ENCODE peak calls at places on chromosomes 6 and 20, in seven cellular contexts. A is tibial nerve, Z is A549, Y is sigmoid colon, U is stomach, W is suprapubic skin, E is ovary. X is an unnamed sample.

GRCh38 chr20:34983089-34983820 is 27.6 kb downstream of the MYH7B start:
- DNase-seq in A (no peak), Z (no peak), Y (no peak), U (no peak), W (no peak), E (no peak), X (no peak)

GRCh38 chr6:118377711-118378414 is 170.2 kb upstream of the PLN start:
- DNase-seq in A (no peak), Z (no peak), Y (no peak), U (no peak), W (no peak), E (no peak), X (no peak)

GRCh38 chr6:159754959-159755914 is 6.6 kb upstream of the ACAT2 start:
- DNase-seq in A (no peak), Z (no peak), Y (no peak), U (no peak), W (no peak), E (no peak), X (no peak)

GRCh38 chr6:130381459-130382380 is 15.9 kb downstream of the TMEM200A start:
- DNase-seq in A (no peak), Z (no peak), Y (no peak), U (no peak), W (no peak), E (no peak), X (no peak)

GRCh38 chr20:5342031-5342430 is 25.3 kb upstream of the PROKR2 start:
- DNase-seq in A (no peak), Z (no peak), Y (no peak), U (no peak), W (no peak), E (no peak), X (no peak)

GRCh38 chr20:4225778-4226177 is 210.4 kb upstream of the RNF24 start:
- DNase-seq in A (no peak), Z (no peak), Y (no peak), U (no peak), W (no peak), E (no peak), X (no peak)

GRCh38 chr20:35329435-35330139 is 37.4 kb upstream of the FAM83C start:
- DNase-seq in A (no peak), Z (peak), Y (no peak), U (peak), W (no peak), E (no peak), X (peak)

GRCh38 chr6:163289445-163289844 is 125.1 kb upstream of the QKI start:
- DNase-seq in A (no peak), Z (no peak), Y (no peak), U (no peak), W (no peak), E (no peak), X (no peak)

GRCh38 chr6:44000164-44000842 is 126.9 kb downstream of the MRPL14 start:
- DNase-seq in A (no peak), Z (no peak), Y (no peak), U (no peak), W (peak), E (no peak), X (peak)

GRCh38 chr6:45299096-45299581 is 29.0 kb upstream of the RUNX2 start:
- DNase-seq in A (no peak), Z (no peak), Y (no peak), U (no peak), W (no peak), E (no peak), X (no peak)

GRCh38 chr6:1039746-1040145 is 272.2 kb upstream of the FOXQ1 start:
- DNase-seq in A (no peak), Z (no peak), Y (no peak), U (no peak), W (no peak), E (no peak), X (no peak)

GRCh38 chr6:117206951-117207687 is 58.2 kb upstream of the VGLL2 start:
- DNase-seq in A (no peak), Z (no peak), Y (no peak), U (no peak), W (no peak), E (no peak), X (no peak)

GRCh38 chr6:45983041-45983440 is 32.6 kb downstream of the CLIC5 start:
- DNase-seq in A (no peak), Z (no peak), Y (no peak), U (no peak), W (no peak), E (no peak), X (peak)

GRCh38 chr20:39607124-39607523 is 645.0 kb downstream of the DHX35 start:
- DNase-seq in A (no peak), Z (no peak), Y (no peak), U (no peak), W (no peak), E (no peak), X (no peak)

GRCh38 chr20:35013421-35014411 is 58.0 kb downstream of the MYH7B start:
- DNase-seq in A (no peak), Z (no peak), Y (no peak), U (peak), W (no peak), E (no peak), X (no peak)

GRCh38 chr20:53322651-53323050 is 271.0 kb downstream of the ZNF217 start:
- DNase-seq in A (no peak), Z (no peak), Y (no peak), U (no peak), W (no peak), E (no peak), X (no peak)

GRCh38 chr20:50224553-50225255 is 34.1 kb downstream of the CEBPB start:
- DNase-seq in A (peak), Z (no peak), Y (peak), U (peak), W (peak), E (peak), X (peak)

GRCh38 chr20:53581444-53582311 is 12.0 kb downstream of the ZNF217 start:
- DNase-seq in A (no peak), Z (no peak), Y (no peak), U (peak), W (peak), E (no peak), X (peak)

GRCh38 chr6:90414352-90414751 is 117.7 kb upstream of the BACH2 start:
- DNase-seq in A (no peak), Z (no peak), Y (no peak), U (no peak), W (no peak), E (no peak), X (no peak)

GRCh38 chr20:62136283-62137091 is 6.7 kb downstream of the PSMA7 start:
- DNase-seq in A (peak), Z (peak), Y (no peak), U (peak), W (no peak), E (peak), X (peak)

GRCh38 chr20:44287272-44288097 is 23.5 kb downstream of the FITM2 start:
- DNase-seq in A (no peak), Z (no peak), Y (no peak), U (no peak), W (no peak), E (no peak), X (peak)

GRCh38 chr6:152391179-152391880 is 245.8 kb downstream of the SYNE1 start:
- DNase-seq in A (no peak), Z (no peak), Y (no peak), U (no peak), W (no peak), E (no peak), X (no peak)

DNA sequence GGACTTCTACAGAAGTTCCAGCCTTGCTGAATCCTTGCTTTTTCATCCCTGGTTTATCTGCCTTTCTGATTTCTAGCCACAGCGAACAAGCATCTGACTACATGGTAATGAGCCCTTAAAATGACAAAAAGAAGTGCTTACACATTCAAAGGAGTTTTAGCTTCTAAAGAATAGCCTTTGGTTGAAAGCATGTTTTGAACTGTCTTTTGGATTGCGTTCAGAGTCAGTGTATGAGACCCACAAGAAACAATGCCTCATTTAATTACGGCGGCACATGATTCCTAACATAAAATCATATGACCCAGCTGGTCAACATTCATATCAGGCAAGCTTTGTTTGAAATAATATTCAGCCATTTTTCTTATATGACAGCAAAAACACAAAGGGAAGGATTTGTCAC is 784.2 kb downstream of the KIF16B start:
- DNase-seq in A (no peak), Z (no peak), Y (no peak), U (no peak), W (no peak), E (no peak), X (no peak)
- H3K4me3 ChIP-seq in A (no peak), Z (no peak), Y (no peak), U (no peak), W (no peak), E (no peak), X (no peak)

DNA sequence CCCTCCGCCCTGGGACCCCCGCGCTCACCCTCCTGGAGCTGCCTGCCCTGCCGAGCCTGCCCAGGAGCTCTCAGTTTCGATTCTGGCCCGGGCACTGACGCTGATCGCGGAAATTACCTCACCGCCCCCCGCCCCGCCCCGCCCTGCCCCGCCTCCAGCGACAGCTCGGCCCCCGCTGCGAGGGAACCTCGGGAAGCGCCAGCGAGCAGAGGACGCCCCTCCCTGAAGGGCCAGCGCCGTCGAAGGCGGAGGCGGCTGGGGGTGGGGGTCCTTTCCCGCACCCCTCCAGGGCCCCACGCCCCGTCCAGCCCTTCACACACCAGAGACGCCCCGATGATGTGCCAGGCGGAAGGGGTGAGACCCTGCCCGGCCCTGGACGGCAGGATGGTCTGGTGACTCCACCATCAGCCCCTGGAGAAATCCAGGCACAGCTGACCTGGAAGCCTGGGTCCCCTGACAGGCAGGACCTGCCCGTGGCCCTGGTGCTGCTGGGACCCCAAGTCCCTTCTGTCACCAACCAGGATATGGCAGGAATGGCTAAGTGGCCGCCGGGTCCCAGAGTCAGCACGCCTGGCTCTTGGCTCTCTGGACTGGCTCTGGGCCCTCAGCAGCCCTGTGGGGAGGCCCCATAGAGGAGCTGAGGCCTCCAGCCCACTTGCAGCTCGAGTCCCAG is at the start of gene HELZ2:
- DNase-seq in A (peak), Z (peak), Y (peak), U (peak), W (peak), E (peak), X (peak)
- H3K27ac ChIP-seq in A (peak), Z (peak), Y (peak), U (peak), W (peak), E (peak), X (peak)

DNA sequence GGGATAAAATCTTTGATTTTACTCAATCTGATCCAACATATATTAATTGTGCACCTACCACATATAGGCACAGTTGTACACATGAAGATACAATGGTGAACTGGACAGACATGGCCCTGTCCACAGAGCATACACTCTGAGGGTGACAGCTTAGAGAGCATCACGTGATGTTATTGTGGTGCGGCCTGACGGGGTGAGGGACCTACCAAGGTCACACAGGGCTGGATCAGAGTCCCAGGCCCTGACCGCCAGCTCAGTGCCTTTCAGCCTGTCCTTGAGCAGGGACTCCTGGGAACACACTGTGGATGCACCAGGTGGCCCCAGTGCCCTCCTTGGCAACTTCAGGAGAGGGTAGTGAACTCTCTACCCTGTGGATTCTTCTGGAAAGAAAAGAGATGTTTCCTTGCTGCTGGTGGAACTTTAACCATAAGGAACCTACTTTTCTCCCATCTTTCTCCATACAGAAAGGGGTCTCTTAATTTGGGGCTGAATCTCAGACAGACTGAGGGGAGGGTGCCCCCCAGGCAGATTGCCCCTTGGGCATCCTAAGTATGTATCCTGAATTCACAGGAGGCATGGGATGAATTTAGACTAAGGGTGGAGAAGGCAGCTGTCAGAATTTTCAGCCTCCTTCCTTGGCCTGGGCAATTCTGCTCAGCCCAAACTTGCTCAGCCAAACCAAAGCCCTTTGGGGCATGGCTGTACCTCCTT is 26.5 kb downstream of the PCK1 start:
- DNase-seq in A (no peak), Z (no peak), Y (no peak), U (no peak), W (no peak), E (no peak), X (no peak)
- TF ChIP-seq EP300 in A (no peak), Z (no peak), Y (no peak), U (no peak), W (no peak), E (no peak), X (no peak)

GRCh38 chr20:64009811-64010387 is 26.1 kb upstream of the C20orf204 start:
- DNase-seq in A (no peak), Z (no peak), Y (no peak), U (no peak), W (no peak), E (no peak), X (no peak)
- H3K4me3 ChIP-seq in A (no peak), Z (no peak), Y (no peak), U (no peak), W (no peak), E (no peak), X (no peak)

GRCh38 chr6:40268166-40268958 is 318.8 kb downstream of the LRFN2 start:
- DNase-seq in A (no peak), Z (no peak), Y (no peak), U (no peak), W (no peak), E (no peak), X (no peak)

GRCh38 chr6:40262363-40262762 is 324.8 kb downstream of the LRFN2 start:
- DNase-seq in A (no peak), Z (no peak), Y (no peak), U (no peak), W (no peak), E (no peak), X (no peak)

GRCh38 chr6:40265615-40266014 is 321.5 kb downstream of the LRFN2 start:
- DNase-seq in A (no peak), Z (no peak), Y (no peak), U (no peak), W (no peak), E (no peak), X (no peak)
- H3K27ac ChIP-seq in A (no peak), Z (no peak), Y (no peak), U (no peak), W (no peak), E (no peak), X (no peak)

DNA sequence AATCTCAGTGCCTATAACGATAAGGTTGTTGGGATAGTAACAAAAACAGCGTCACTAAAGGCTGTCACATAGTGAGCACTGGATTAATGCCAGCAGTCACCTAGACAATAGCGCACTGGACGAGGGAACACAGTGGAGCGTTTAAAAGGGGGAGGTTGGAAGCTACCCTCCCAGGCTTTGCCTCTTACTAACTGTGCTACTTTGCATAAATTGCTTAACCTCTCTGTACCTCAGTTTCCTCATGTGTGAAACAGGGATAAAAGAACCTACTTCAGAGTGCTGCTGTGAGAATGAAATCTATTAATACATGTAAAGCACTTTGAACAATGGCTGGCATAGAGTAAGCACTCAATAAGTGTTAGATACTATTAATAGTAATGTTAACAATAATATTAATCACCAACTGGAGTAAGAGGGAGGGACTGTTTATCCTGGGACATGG is 10.5 kb downstream of the BCL2L1 start:
- DNase-seq in A (peak), Z (no peak), Y (peak), U (peak), W (no peak), E (no peak), X (no peak)
- TF ChIP-seq EP300 in A (no peak), Z (no peak), Y (no peak), U (no peak), W (no peak), E (no peak), X (no peak)

GRCh38 chr6:165618241-165618640 is 44.8 kb downstream of the PDE10A start:
- DNase-seq in A (no peak), Z (no peak), Y (no peak), U (no peak), W (no peak), E (no peak), X (no peak)

GRCh38 chr6:165617528-165617927 is 45.5 kb downstream of the PDE10A start:
- DNase-seq in A (no peak), Z (no peak), Y (no peak), U (no peak), W (no peak), E (no peak), X (no peak)

GRCh38 chr6:165615629-165616028 is 47.4 kb downstream of the PDE10A start:
- DNase-seq in A (peak), Z (no peak), Y (no peak), U (no peak), W (no peak), E (no peak), X (no peak)

GRCh38 chr6:165611294-165611693 is 51.7 kb downstream of the PDE10A start:
- DNase-seq in A (no peak), Z (no peak), Y (no peak), U (no peak), W (no peak), E (no peak), X (no peak)

DNA sequence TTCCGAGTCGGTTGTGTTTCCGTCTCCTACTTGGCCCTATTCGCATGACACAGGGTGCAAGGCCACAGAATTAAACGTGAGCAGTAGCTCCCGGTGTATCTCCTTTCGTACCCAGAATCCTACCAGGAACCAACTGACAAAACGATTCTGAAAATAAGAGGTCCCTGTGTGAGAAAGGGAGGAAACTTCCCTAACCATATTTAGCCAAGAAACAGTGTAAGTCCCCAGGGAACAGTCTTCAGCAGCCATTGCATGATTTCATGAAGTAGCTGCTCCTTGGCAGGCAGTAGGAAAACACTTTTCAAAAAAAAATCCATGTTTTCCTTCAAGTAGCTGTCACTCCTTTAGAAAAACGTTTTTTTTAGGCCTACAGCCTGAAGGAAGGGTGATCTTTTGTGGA is 46.9 kb downstream of the PDE10A start:
- DNase-seq in A (peak), Z (no peak), Y (no peak), U (no peak), W (no peak), E (no peak), X (no peak)
- H3K4me3 ChIP-seq in A (no peak), Z (no peak), Y (peak), U (peak), W (peak), E (peak), X (peak)

GRCh38 chr6:41687501-41688175 is 47.8 kb downstream of the TFEB start:
- DNase-seq in A (no peak), Z (no peak), Y (no peak), U (peak), W (peak), E (no peak), X (peak)
- H3K27ac ChIP-seq in A (peak), Z (no peak), Y (no peak), U (peak), W (no peak), E (no peak), X (peak)

DNA sequence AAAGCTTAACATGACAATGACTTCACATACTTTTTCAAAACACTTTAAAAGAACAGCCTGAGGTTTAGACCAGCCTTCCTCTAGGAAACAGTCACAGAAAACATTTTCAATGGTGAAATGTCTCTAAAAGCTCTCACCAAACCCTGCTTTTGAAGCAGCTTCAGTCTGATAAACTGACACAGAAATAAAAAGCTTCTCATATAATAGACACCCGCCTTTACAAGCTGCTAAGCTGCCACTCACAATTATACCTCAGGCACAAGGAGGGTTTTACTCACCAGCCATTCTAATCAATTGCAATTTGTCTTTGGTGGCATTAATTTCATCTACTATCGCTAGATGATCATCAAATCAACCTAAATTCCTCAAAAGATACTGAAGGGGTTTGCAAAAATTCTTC is 29.5 kb downstream of the KIF13A start:
- DNase-seq in A (no peak), Z (no peak), Y (no peak), U (no peak), W (no peak), E (no peak), X (no peak)
- TF ChIP-seq EP300 in A (no peak), Z (no peak), Y (no peak), U (no peak), W (no peak), E (no peak), X (no peak)